ENCODE peak calls at places on chromosomes 3 and 15, in four cellular contexts. W, E, C and Z are unnamed samples.

GRCh38 chr3:47416041-47416440 is 35.2 kb downstream of the PTPN23 start:
- DNase-seq in E (no peak), C (no peak), W (no peak), Z (no peak)

GRCh38 chr3:13850161-13850945 is 29.5 kb downstream of the WNT7A start:
- DNase-seq in E (no peak), C (no peak), W (no peak), Z (no peak)

GRCh38 chr15:75561888-75562287 is 17.2 kb downstream of the PTPN9 start:
- DNase-seq in C (no peak), E (no peak), W (no peak), Z (no peak)

GRCh38 chr15:65333441-65333820 is 29.0 kb downstream of the RNU5B-1 start:
- DNase-seq in C (no peak), E (no peak), W (no peak), Z (no peak)

GRCh38 chr3:69791111-69791510 is 51.8 kb downstream of the MITF start:
- DNase-seq in C (peak), W (peak), E (no peak), Z (peak)

GRCh38 chr3:176872771-176873209 is 324.5 kb downstream of the TBL1XR1 start:
- DNase-seq in W (peak), C (no peak), E (peak), Z (peak)

GRCh38 chr3:26099692-26100091 is 309.8 kb downstream of the OXSM start:
- DNase-seq in C (peak), E (no peak), W (no peak), Z (peak)

GRCh38 chr3:188608401-188608800 is 454.4 kb downstream of the LPP start:
- DNase-seq in W (no peak), E (no peak), C (no peak), Z (no peak)

GRCh38 chr3:57856675-57857074 is 100.6 kb downstream of the SLMAP start:
- DNase-seq in C (no peak), E (no peak), W (peak), Z (no peak)

GRCh38 chr15:95826831-95827230 is 503.7 kb upstream of the NR2F2 start:
- DNase-seq in C (no peak), W (no peak), E (no peak), Z (no peak)

GRCh38 chr15:97566957-97567356 is 393.5 kb upstream of the ARRDC4 start:
- DNase-seq in W (no peak), C (no peak), E (no peak), Z (no peak)

DNA sequence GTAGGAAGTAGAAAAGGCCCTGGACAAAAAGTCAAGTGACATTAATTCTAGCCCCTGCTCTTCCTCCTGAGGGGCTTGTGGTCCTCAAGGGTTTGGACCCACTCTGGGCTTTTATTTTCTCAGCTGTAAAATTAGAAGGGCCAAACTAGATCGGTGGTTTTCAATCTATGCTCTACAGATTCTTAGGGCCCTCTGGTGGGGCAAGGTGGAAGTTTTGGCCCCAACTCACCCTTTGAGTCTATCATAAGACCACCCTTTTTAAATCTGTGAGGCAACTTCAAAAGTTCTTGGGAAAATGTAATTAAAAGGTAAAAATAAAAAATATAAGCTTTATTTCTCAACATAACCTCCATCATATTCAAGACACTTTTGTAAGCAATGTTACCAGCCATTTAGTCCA is 25.6 kb upstream of the CFAP161 start:
- DNase-seq in E (no peak), W (no peak), C (no peak), Z (no peak)
- TF ChIP-seq CTCF in E (peak), W (peak), C (peak), Z (peak)

GRCh38 chr3:156681003-156681402 is 6.6 kb downstream of the TIPARP start:
- DNase-seq in W (peak), C (peak), E (peak), Z (peak)

GRCh38 chr3:156682491-156682890 is 8.1 kb downstream of the TIPARP start:
- DNase-seq in E (no peak), W (no peak), C (no peak), Z (no peak)

GRCh38 chr3:156678216-156678615 is 3.8 kb downstream of the TIPARP start:
- DNase-seq in W (no peak), C (no peak), E (no peak), Z (no peak)

GRCh38 chr3:156682963-156683362 is 8.6 kb downstream of the TIPARP start:
- DNase-seq in C (no peak), E (no peak), W (no peak), Z (no peak)

GRCh38 chr3:156680243-156680930 is 6.0 kb downstream of the TIPARP start:
- DNase-seq in C (no peak), W (no peak), E (no peak), Z (no peak)
- H3K4me3 ChIP-seq in C (no peak), W (no peak), E (peak), Z (no peak)

DNA sequence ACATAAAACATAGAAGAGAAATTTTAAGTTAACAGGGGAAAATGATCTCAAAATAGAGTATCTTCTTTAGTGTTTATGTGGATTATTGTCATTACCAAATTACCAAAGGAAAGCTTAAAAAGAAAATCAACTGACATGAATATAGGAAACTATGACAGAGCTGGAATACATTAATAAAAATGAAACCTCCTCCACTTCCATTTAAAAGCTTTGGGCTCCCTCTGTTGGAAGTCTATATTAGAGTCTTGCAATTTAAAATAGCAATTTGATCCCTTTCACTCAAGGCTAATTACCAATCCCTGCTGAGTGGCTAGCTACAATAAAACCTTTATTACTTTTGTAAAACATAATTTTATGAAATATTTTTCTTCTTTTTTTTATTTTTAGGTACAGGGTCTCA is 61.4 kb upstream of the IMPG2 start:
- DNase-seq in W (peak), C (no peak), E (no peak), Z (peak)
- TF ChIP-seq CTCF in W (peak), C (peak), E (peak), Z (peak)

DNA sequence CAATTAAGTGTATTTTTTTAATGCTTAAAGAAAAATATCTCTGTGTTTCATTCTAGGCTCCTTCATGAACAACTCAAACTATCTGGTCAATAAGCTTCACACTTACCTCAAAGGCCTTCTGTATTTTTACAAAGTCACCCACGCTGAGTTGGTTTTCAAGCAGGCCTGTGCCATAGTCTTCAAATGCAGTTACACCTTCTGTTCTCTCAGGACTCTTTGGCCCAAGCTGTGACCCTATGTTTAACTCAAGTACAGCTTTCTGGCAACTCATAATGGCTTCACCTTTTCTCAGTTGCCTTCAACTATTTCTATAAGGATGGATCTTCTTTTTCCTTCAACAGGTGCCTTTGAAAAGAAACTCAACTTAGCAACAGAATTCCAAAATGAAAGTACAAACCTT is 587 bp downstream of the WDR49 start:
- DNase-seq in W (no peak), C (no peak), E (no peak), Z (no peak)
- H3K4me3 ChIP-seq in W (no peak), C (no peak), E (no peak), Z (no peak)

DNA sequence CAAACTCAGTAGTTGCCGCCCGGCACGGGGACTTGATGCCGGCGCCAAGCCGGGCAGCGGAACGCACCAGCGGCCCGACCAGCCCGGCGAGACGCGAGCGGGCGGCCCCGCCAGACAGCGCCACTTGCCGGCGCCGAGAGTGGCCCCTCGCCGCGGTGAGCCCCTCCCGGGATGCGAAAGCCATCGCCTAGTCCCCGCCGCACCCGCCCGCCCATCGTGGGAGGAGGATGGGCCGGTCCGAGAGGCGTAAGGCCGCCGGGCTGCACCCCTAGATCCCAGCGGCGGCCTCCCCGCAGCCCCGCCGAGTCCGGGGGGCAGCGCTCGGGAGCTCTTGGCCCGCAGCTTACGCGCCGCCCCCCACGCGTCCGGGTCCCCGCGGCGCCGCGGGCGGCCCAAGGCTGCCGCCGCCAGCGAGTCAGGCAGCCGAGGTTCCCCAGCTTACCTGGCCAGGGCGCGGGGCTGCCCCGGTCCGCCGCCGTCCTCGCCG is 609 bp downstream of the GOLGA8A start:
- DNase-seq in E (peak), C (peak), W (peak), Z (no peak)
- TF ChIP-seq CTCF in E (no peak), C (no peak), W (no peak), Z (no peak)

DNA sequence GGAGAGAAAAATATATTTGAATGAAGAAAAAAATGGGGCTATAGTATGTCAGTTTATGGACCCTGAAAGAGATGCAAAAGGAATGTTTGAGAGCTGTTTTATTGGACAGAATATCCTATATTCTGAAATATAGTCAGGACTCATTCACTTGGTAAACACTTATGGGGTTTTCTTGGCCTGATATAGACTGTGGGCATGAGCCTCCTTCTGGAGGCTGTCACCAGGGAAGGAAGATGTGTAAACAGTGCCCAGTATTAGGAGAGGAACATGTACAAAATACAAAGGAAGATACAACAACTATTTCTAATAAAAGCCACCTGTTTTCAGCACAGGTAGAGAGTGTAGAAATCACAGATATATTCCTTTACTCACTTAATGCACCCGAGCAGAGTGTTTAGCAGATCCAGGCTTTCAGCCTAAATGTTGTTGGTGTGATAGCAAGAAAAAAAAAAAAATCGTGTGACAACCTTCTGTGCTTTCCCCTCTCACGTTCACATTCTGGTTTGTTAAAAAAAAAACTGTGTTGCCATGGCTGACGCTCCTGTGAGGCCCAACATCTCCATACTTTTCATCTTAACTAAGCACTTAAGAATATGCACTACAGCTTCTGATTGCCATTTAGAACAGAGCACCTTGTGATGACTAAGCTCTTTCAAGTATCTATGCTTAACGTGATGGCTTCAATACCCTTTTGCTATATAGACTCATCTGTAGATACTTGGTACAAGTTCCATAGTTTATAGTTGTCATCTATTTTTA is 134.1 kb downstream of the MBNL1 start:
- DNase-seq in E (no peak), W (no peak), C (no peak), Z (no peak)
- H3K4me3 ChIP-seq in E (no peak), W (no peak), C (no peak), Z (no peak)

DNA sequence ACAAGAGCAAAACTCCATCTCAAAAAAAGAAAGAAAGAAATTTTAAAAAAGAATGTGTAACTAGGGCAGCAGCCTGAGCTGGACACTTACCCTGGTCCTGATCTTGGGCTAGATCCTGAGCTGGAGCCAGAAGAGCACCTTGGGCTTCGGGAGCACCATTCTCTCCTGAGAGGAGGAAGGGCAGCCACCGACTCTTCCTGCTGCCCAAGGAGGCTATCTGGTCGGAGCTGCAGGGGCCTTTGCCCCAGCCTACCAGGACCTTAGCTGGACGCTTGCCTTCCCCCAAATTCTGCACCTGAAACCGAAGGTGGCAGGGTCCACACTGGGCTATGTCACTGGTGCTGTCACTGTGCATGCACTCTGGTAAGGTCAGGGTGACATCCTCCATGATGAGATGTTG is 6.9 kb upstream of the CAMKV start:
- DNase-seq in W (no peak), E (no peak), C (no peak), Z (no peak)
- TF ChIP-seq CTCF in W (no peak), E (no peak), C (no peak), Z (no peak)

GRCh38 chr3:31531992-31532586 is 636 bp upstream of the STT3B start:
- DNase-seq in C (peak), E (peak), W (peak), Z (peak)

GRCh38 chr3:31534036-31534435 is 1.3 kb downstream of the STT3B start:
- DNase-seq in E (no peak), W (no peak), C (no peak), Z (no peak)

GRCh38 chr3:31532587-31533168 is at the start of gene STT3B:
- DNase-seq in E (peak), C (peak), W (peak), Z (no peak)

GRCh38 chr3:31531465-31531991 is 1.2 kb upstream of the STT3B start:
- DNase-seq in W (peak), C (no peak), E (no peak), Z (no peak)

GRCh38 chr3:31533169-31533870 is 595 bp downstream of the STT3B start:
- DNase-seq in C (peak), E (peak), W (no peak), Z (no peak)
- H3K4me3 ChIP-seq in C (peak), E (peak), W (peak), Z (peak)

GRCh38 chr3:66239513-66240135 is 18.8 kb downstream of the SLC25A26 start:
- DNase-seq in W (no peak), C (no peak), E (peak), Z (no peak)

GRCh38 chr3:66233033-66233432 is 12.2 kb downstream of the SLC25A26 start:
- DNase-seq in C (no peak), E (no peak), W (no peak), Z (no peak)

GRCh38 chr3:66241466-66241865 is 20.7 kb downstream of the SLC25A26 start:
- DNase-seq in W (no peak), C (no peak), E (no peak), Z (no peak)

GRCh38 chr3:66237551-66237950 is 16.8 kb downstream of the SLC25A26 start:
- DNase-seq in W (no peak), C (no peak), E (no peak), Z (no peak)

DNA sequence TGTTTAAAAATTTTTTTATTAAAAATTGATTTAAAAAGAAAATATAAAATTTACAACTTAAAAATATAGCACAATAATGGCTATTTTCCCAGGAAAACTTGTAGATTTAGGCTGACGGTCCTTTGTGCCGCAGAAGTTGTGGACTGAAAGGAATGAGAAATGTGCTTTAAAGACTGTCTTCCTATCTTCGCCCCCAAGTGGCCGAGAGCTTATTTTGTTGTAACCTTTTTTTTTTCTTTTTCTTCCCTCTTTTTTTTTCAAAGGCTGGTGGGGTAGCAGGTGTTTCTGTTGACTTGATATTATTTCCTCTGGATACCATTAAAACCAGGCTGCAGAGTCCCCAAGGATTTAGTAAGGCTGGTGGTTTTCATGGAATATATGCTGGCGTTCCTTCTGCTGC is 15.5 kb downstream of the SLC25A26 start:
- DNase-seq in W (peak), E (no peak), C (no peak), Z (no peak)
- TF ChIP-seq CTCF in W (peak), E (no peak), C (no peak), Z (peak)